ENCODE peak calls at places on chromosome 14, in five cellular contexts. One of them, this sample, is unnamed.

GRCh38 chr14:95043732-95044462 is 113.4 kb downstream of the DICER1 start:
- DNase-seq in cardiac muscle cell: no peak
- DNase-seq in stimulated activated CD4-positive, alpha-beta T cell treated with anti-CD3 and anti-CD28 coated beads, Interleukin-4, amount 100 ng/mL, for 1 hour: no peak
- DNase-seq in cardiac fibroblast: no peak
- DNase-seq in endothelial cell of umbilical vein: no peak
- DNase-seq in this sample: no peak

GRCh38 chr14:100982764-100983163 is 79.2 kb upstream of the RTL1 start:
- DNase-seq in cardiac fibroblast: no peak
- DNase-seq in stimulated activated CD4-positive, alpha-beta T cell treated with anti-CD3 and anti-CD28 coated beads, Interleukin-4, amount 100 ng/mL, for 1 hour: no peak
- DNase-seq in endothelial cell of umbilical vein: no peak
- DNase-seq in cardiac muscle cell: no peak
- DNase-seq in this sample: no peak

GRCh38 chr14:101111620-101112290 is 208.2 kb upstream of the RTL1 start:
- DNase-seq in cardiac fibroblast: no peak
- DNase-seq in cardiac muscle cell: peak
- DNase-seq in endothelial cell of umbilical vein: no peak
- DNase-seq in stimulated activated CD4-positive, alpha-beta T cell treated with anti-CD3 and anti-CD28 coated beads, Interleukin-4, amount 100 ng/mL, for 1 hour: no peak
- DNase-seq in this sample: no peak

GRCh38 chr14:41570415-41571155 is 36.1 kb upstream of the LRFN5 start:
- DNase-seq in cardiac fibroblast: no peak
- DNase-seq in cardiac muscle cell: peak
- DNase-seq in endothelial cell of umbilical vein: no peak
- DNase-seq in stimulated activated CD4-positive, alpha-beta T cell treated with anti-CD3 and anti-CD28 coated beads, Interleukin-4, amount 100 ng/mL, for 1 hour: no peak
- DNase-seq in this sample: no peak

GRCh38 chr14:74952697-74953484 is 2.5 kb downstream of the PGF start:
- DNase-seq in cardiac muscle cell: no peak
- DNase-seq in endothelial cell of umbilical vein: no peak
- DNase-seq in cardiac fibroblast: no peak
- DNase-seq in stimulated activated CD4-positive, alpha-beta T cell treated with anti-CD3 and anti-CD28 coated beads, Interleukin-4, amount 100 ng/mL, for 1 hour: no peak
- DNase-seq in this sample: no peak

GRCh38 chr14:76537912-76538647 is 162.1 kb downstream of the ESRRB start:
- DNase-seq in cardiac muscle cell: no peak
- DNase-seq in cardiac fibroblast: no peak
- DNase-seq in stimulated activated CD4-positive, alpha-beta T cell treated with anti-CD3 and anti-CD28 coated beads, Interleukin-4, amount 100 ng/mL, for 1 hour: no peak
- DNase-seq in endothelial cell of umbilical vein: no peak
- DNase-seq in this sample: no peak

GRCh38 chr14:59246566-59246965 is 58.1 kb downstream of the DAAM1 start:
- DNase-seq in cardiac fibroblast: no peak
- DNase-seq in cardiac muscle cell: no peak
- DNase-seq in endothelial cell of umbilical vein: no peak
- DNase-seq in stimulated activated CD4-positive, alpha-beta T cell treated with anti-CD3 and anti-CD28 coated beads, Interleukin-4, amount 100 ng/mL, for 1 hour: no peak
- DNase-seq in this sample: no peak

GRCh38 chr14:64726585-64726890 is 22.3 kb downstream of the PLEKHG3 start:
- DNase-seq in cardiac muscle cell: no peak
- DNase-seq in endothelial cell of umbilical vein: no peak
- DNase-seq in stimulated activated CD4-positive, alpha-beta T cell treated with anti-CD3 and anti-CD28 coated beads, Interleukin-4, amount 100 ng/mL, for 1 hour: peak
- DNase-seq in cardiac fibroblast: no peak
- DNase-seq in this sample: no peak

GRCh38 chr14:96811265-96811664 is 14.1 kb downstream of the VRK1 start:
- DNase-seq in endothelial cell of umbilical vein: no peak
- DNase-seq in cardiac fibroblast: peak
- DNase-seq in cardiac muscle cell: no peak
- DNase-seq in stimulated activated CD4-positive, alpha-beta T cell treated with anti-CD3 and anti-CD28 coated beads, Interleukin-4, amount 100 ng/mL, for 1 hour: no peak
- DNase-seq in this sample: no peak

GRCh38 chr14:105481886-105482454 is 4.7 kb upstream of the CRIP1 start:
- DNase-seq in cardiac fibroblast: peak
- DNase-seq in stimulated activated CD4-positive, alpha-beta T cell treated with anti-CD3 and anti-CD28 coated beads, Interleukin-4, amount 100 ng/mL, for 1 hour: peak
- DNase-seq in endothelial cell of umbilical vein: peak
- DNase-seq in cardiac muscle cell: no peak
- DNase-seq in this sample: peak

GRCh38 chr14:26385302-26385701 is 212.5 kb downstream of the NOVA1 start:
- DNase-seq in stimulated activated CD4-positive, alpha-beta T cell treated with anti-CD3 and anti-CD28 coated beads, Interleukin-4, amount 100 ng/mL, for 1 hour: no peak
- DNase-seq in cardiac fibroblast: no peak
- DNase-seq in cardiac muscle cell: no peak
- DNase-seq in endothelial cell of umbilical vein: no peak
- DNase-seq in this sample: no peak

GRCh38 chr14:93031505-93032300 is 84.0 kb downstream of the ITPK1 start:
- DNase-seq in cardiac muscle cell: no peak
- DNase-seq in cardiac fibroblast: no peak
- DNase-seq in endothelial cell of umbilical vein: no peak
- DNase-seq in stimulated activated CD4-positive, alpha-beta T cell treated with anti-CD3 and anti-CD28 coated beads, Interleukin-4, amount 100 ng/mL, for 1 hour: no peak
- DNase-seq in this sample: no peak